ENCODE peak calls at places on chromosomes 4 and X, in five cellular contexts. Q is neural crest cell, H is Calu3, Z is lower leg skin, J is astrocyte of the spinal cord. A is an unnamed sample.

GRCh38 chr4:158193171-158193749 is 17.0 kb upstream of the TMEM144 start:
- DNase-seq in Q (no peak), H (no peak), Z (no peak), J (peak; percentile 35), A (peak; percentile 46)

GRCh38 chr4:174408841-174409552 is 113.3 kb downstream of the HPGD start:
- DNase-seq in Q (no peak), H (no peak), Z (no peak), J (no peak), A (no peak)

GRCh38 chr4:38161208-38162113 is 201.3 kb downstream of the PTTG2 start:
- DNase-seq in Q (no peak), H (no peak), Z (no peak), J (peak; percentile 47), A (peak; percentile 27)

GRCh38 chr4:186037692-186038658 is 31.0 kb upstream of the TLR3 start:
- DNase-seq in Q (peak; percentile 61), H (peak; percentile 39), Z (no peak), J (peak; percentile 86), A (peak; percentile 93)

GRCh38 chrX:139125916-139126315 is 404.6 kb upstream of the F9 start:
- DNase-seq in Q (no peak), H (no peak), Z (no peak), J (no peak), A (no peak)

GRCh38 chr4:92864176-92864575 is 560.4 kb downstream of the GRID2 start:
- DNase-seq in Q (no peak), H (no peak), Z (no peak), J (no peak), A (no peak)

GRCh38 chr4:122588453-122589238 is 32.2 kb downstream of the IL21 start:
- DNase-seq in Q (no peak), H (no peak), Z (no peak), J (peak; percentile 46), A (peak; percentile 29)

GRCh38 chrX:10074241-10074941 is 82.4 kb upstream of the CLCN4 start:
- DNase-seq in Q (no peak), H (no peak), Z (peak; percentile 81), J (no peak), A (no peak)

GRCh38 chrX:106917830-106918500 is 2.2 kb upstream of the CLDN2 start:
- DNase-seq in Q (no peak), H (peak; percentile 76), Z (no peak), J (peak; percentile 79), A (peak; percentile 79)

GRCh38 chr4:124907881-124908280 is 195.3 kb upstream of the ANKRD50 start:
- DNase-seq in Q (no peak), H (no peak), Z (no peak), J (peak; percentile 85), A (peak; percentile 70)

GRCh38 chr4:14334166-14334565 is 668.1 kb upstream of the CPEB2 start:
- DNase-seq in Q (no peak), H (no peak), Z (no peak), J (no peak), A (no peak)

GRCh38 chrX:138034136-138034535 is 468.2 kb downstream of the ZIC3 start:
- DNase-seq in Q (no peak), H (no peak), Z (no peak), J (peak; percentile 4), A (no peak)
- TF ChIP-seq CTCF in Q (peak; percentile 41), H (no peak), Z (no peak), J (peak; percentile 11), A (no peak)

GRCh38 chrX:149938427-149939270 is at the start of gene EOLA2:
- DNase-seq in Q (peak; percentile 77), H (peak; percentile 92), Z (peak; percentile 99), J (peak; percentile 98), A (peak; percentile 99)

GRCh38 chrX:149939271-149940014 is 1.2 kb upstream of the EOLA2 start:
- DNase-seq in Q (peak; percentile 77), H (peak; percentile 96), Z (peak; percentile 99), J (peak; percentile 94), A (peak; percentile 97)

GRCh38 chrX:149937881-149938426 is 337 bp downstream of the EOLA2 start:
- DNase-seq in Q (no peak), H (peak; percentile 7), Z (peak; percentile 88), J (peak; percentile 1), A (peak; percentile 7)

DNA sequence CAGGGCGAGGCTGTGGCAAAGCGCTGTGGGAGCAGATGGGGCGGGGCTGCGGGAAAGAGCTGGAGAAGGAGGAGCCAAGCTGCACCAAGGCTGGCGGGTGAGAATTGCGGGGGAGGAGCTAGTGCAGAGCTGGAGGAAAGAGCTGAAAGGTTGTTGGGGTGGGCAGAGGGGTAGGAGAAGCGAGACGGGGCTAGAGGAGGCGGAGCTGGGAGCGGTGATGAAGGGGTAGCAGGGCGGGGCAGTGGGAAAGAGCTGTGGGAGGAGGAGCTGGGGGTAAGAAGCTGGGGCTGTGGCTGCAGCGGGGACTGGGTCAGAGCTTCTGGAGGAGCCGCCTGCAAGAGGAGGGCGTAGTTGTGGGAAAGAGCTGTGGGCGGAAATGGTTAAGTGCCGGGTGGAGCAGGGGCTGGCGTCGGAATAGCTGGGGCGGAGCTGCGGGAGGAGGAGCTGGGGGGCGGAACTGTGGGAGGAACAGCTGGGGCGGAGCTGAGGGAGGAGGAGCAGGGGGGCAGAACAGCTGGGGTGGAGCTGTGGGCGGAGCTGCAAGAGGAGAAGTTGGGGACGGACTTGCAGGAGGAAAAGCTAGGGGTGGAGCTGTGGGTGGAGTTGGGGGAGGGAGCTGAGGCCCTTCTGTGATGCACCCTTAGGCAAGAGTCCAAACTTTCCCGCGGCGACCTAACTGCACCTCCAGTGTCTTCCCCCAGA is 1.9 kb upstream of the EOLA2 start:
- DNase-seq in Q (peak; percentile 73), H (peak; percentile 93), Z (peak; percentile 98), J (peak; percentile 98), A (peak; percentile 98)
- TF ChIP-seq CTCF in Q (no peak), H (peak; percentile 43), Z (no peak), J (no peak), A (peak; percentile 62)

GRCh38 chr4:132614682-132615081 is 534.4 kb upstream of the PCDH10 start:
- DNase-seq in Q (no peak), H (no peak), Z (no peak), J (peak; percentile 20), A (peak; percentile 32)
- TF ChIP-seq CTCF in Q (peak; percentile 79), H (no peak), Z (no peak), J (peak; percentile 38), A (no peak)

GRCh38 chr4:26402458-26402857 is 81.6 kb downstream of the RBPJ start:
- DNase-seq in Q (no peak), H (no peak), Z (no peak), J (no peak), A (no peak)

GRCh38 chr4:26406346-26406975 is 83.8 kb downstream of the CCKAR start:
- DNase-seq in Q (no peak), H (no peak), Z (no peak), J (no peak), A (peak; percentile 36)

GRCh38 chr4:26407466-26407865 is 82.8 kb downstream of the CCKAR start:
- DNase-seq in Q (no peak), H (no peak), Z (no peak), J (no peak), A (no peak)

GRCh38 chr4:26400140-26400539 is 79.3 kb downstream of the RBPJ start:
- DNase-seq in Q (no peak), H (no peak), Z (no peak), J (no peak), A (no peak)

DNA sequence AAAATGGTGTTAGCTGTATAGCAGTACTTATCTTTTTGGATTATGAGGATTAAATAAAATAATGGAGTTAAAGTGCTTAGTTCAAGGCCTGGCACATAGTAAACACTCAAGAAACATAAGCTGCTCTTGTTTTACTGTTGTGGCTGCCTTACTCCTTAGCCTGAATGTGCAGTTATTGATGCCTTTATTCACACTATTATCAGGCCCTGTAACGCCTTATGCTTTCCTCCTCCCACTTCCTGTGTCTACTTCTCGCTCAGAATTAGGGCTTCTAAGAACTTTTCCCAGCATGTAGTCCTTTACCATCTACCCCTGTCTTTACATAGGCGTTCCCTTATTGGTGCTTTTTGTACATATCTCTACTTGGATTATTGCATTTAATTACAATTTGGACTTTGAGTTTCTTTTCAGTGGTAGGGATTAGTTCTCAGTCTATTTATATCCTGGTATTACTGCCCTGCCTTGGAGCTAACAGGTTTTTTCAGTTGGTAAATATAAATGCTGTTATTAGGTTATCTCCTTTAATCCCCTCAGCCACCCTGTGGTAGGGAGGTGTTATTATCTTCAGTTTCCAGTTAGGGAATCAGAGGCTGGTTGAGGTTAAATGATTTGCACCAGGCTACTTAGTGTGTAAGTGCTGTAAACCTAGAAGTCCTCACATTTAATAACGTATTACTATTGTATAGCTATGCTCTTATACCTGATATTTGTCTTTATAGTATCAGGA is 83.9 kb downstream of the RBPJ start:
- DNase-seq in Q (no peak), H (no peak), Z (no peak), J (no peak), A (no peak)
- TF ChIP-seq CTCF in Q (peak; percentile 44), H (no peak), Z (no peak), J (no peak), A (no peak)

DNA sequence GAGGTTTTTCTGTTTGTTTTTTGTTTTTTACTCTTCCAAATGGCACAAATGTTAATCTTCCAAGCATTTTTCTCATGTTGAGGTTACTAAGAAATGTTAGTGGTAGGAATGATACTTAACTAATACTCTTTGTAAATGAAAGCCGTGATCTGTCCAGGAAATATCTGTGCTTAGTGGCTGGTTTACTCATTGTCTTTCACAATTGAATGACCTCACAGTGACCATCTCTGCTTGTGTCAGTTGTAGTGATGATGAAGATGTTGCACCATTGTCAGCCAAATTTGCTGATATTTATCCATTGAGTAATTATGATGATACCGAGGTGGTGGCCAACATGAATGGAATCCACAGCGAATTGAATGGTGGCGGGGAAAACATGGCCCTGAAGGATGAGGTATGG is 93.5 kb downstream of the TNIP2 start:
- DNase-seq in Q (no peak), H (no peak), Z (no peak), J (peak; percentile 62), A (peak; percentile 97)
- TF ChIP-seq CTCF in Q (no peak), H (no peak), Z (no peak), J (no peak), A (no peak)

GRCh38 chr4:95124906-95125504 is 367.2 kb downstream of the BMPR1B start:
- DNase-seq in Q (peak; percentile 19), H (peak; percentile 26), Z (no peak), J (peak; percentile 81), A (peak; percentile 85)
- TF ChIP-seq CTCF in Q (peak; percentile 75), H (peak; percentile 33), Z (no peak), J (peak; percentile 62), A (peak; percentile 59)

DNA sequence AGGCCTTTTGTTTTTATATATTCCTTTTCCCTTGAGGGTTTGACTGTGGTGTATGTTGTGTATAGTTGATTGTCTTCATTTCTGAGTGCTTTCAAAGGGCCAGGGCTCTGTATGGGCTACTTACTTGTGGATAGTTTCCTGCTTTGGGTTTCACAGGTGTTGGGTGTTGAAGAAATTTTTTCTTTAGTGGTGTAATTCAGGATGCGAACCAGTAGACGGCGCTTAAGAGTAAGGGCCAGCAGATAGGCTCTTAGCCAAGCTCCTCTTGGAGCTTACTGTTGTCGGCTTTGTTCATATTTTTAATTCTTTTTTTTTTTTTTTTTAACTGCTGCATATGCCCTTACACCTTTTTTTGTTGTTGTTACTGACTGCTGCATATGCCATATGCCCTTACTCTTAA is 276.3 kb upstream of the GALNT7 start:
- DNase-seq in Q (no peak), H (peak; percentile 10), Z (no peak), J (peak; percentile 3), A (peak; percentile 5)
- TF ChIP-seq CTCF in Q (peak; percentile 57), H (peak; percentile 32), Z (no peak), J (peak; percentile 70), A (peak; percentile 89)